ENCODE peak calls at places on chromosomes 16 and 17, in seven cellular contexts. One of them, this sample, is unnamed.

GRCh38 chr16:59324462-59324861 is 590.3 kb upstream of the GOT2 start:
- DNase-seq in omental fat pad: no peak
- DNase-seq in HS-5: peak; percentile 26
- DNase-seq in hepatic stellate cell: no peak
- DNase-seq in HEK293T: no peak
- DNase-seq in HFFc6: no peak
- DNase-seq in AG08396: no peak
- DNase-seq in this sample: no peak

GRCh38 chr17:58344047-58344790 is 7.8 kb downstream of the SUPT4H1 start:
- DNase-seq in hepatic stellate cell: no peak
- DNase-seq in HS-5: no peak
- DNase-seq in AG08396: no peak
- DNase-seq in HFFc6: no peak
- DNase-seq in HEK293T: no peak
- DNase-seq in omental fat pad: no peak
- DNase-seq in this sample: no peak

GRCh38 chr16:30602595-30603277 is 7.5 kb downstream of the ZNF689 start:
- DNase-seq in HFFc6: no peak
- DNase-seq in HS-5: no peak
- DNase-seq in HEK293T: no peak
- DNase-seq in omental fat pad: no peak
- DNase-seq in hepatic stellate cell: no peak
- DNase-seq in AG08396: peak; percentile 44
- DNase-seq in this sample: no peak

GRCh38 chr17:18020971-18021370 is 18.0 kb downstream of the ATPAF2 start:
- DNase-seq in HFFc6: no peak
- DNase-seq in HEK293T: no peak
- DNase-seq in AG08396: no peak
- DNase-seq in HS-5: no peak
- DNase-seq in omental fat pad: no peak
- DNase-seq in hepatic stellate cell: no peak
- DNase-seq in this sample: no peak

GRCh38 chr17:6070895-6071511 is 824 bp downstream of the WSCD1 start:
- DNase-seq in AG08396: peak; percentile 42
- DNase-seq in HS-5: no peak
- DNase-seq in HEK293T: peak; percentile 27
- DNase-seq in hepatic stellate cell: no peak
- DNase-seq in omental fat pad: no peak
- DNase-seq in HFFc6: no peak
- DNase-seq in this sample: no peak

GRCh38 chr17:29210879-29211278 is 30.7 kb upstream of the MYO18A start:
- DNase-seq in HFFc6: no peak
- DNase-seq in HS-5: peak; percentile 15
- DNase-seq in AG08396: no peak
- DNase-seq in hepatic stellate cell: no peak
- DNase-seq in omental fat pad: no peak
- DNase-seq in HEK293T: no peak
- DNase-seq in this sample: no peak

GRCh38 chr16:79217375-79218011 is 383.0 kb downstream of the MAF start:
- DNase-seq in AG08396: no peak
- DNase-seq in HEK293T: no peak
- DNase-seq in HFFc6: no peak
- DNase-seq in omental fat pad: no peak
- DNase-seq in HS-5: no peak
- DNase-seq in hepatic stellate cell: no peak
- DNase-seq in this sample: no peak

GRCh38 chr17:49494937-49495841 is at the start of gene NGFR:
- DNase-seq in HFFc6: no peak
- DNase-seq in AG08396: peak; percentile 79
- DNase-seq in omental fat pad: no peak
- DNase-seq in HS-5: no peak
- DNase-seq in hepatic stellate cell: peak; percentile 62
- DNase-seq in HEK293T: peak; percentile 78
- DNase-seq in this sample: no peak

GRCh38 chr17:72658675-72659074 is 433.8 kb downstream of the SLC39A11 start:
- DNase-seq in omental fat pad: no peak
- DNase-seq in HS-5: no peak
- DNase-seq in HFFc6: no peak
- DNase-seq in AG08396: no peak
- DNase-seq in hepatic stellate cell: no peak
- DNase-seq in HEK293T: no peak
- DNase-seq in this sample: no peak

GRCh38 chr16:68444058-68444657 is 4.2 kb downstream of the SMPD3 start:
- DNase-seq in HS-5: no peak
- DNase-seq in hepatic stellate cell: peak; percentile 41
- DNase-seq in HEK293T: peak; percentile 55
- DNase-seq in AG08396: peak; percentile 39
- DNase-seq in HFFc6: peak; percentile 14
- DNase-seq in omental fat pad: no peak
- DNase-seq in this sample: no peak

GRCh38 chr17:40922239-40922638 is 15.2 kb downstream of the KRT23 start:
- DNase-seq in HS-5: no peak
- DNase-seq in HEK293T: no peak
- DNase-seq in omental fat pad: no peak
- DNase-seq in HFFc6: peak; percentile 81
- DNase-seq in AG08396: peak; percentile 80
- DNase-seq in hepatic stellate cell: peak; percentile 69
- DNase-seq in this sample: no peak

GRCh38 chr17:77451894-77452852 is 311.4 kb downstream of the SEC14L1 start:
- DNase-seq in hepatic stellate cell: peak; percentile 86
- DNase-seq in omental fat pad: no peak
- DNase-seq in HS-5: no peak
- DNase-seq in HEK293T: no peak
- DNase-seq in HFFc6: peak; percentile 78
- DNase-seq in AG08396: peak; percentile 89
- DNase-seq in this sample: no peak

GRCh38 chr17:76659928-76660614 is 16.5 kb upstream of the ST6GALNAC1 start:
- DNase-seq in HFFc6: no peak
- DNase-seq in HS-5: no peak
- DNase-seq in AG08396: peak; percentile 30
- DNase-seq in HEK293T: no peak
- DNase-seq in hepatic stellate cell: no peak
- DNase-seq in omental fat pad: no peak
- DNase-seq in this sample: no peak

GRCh38 chr17:64399071-64399766 is 8.6 kb upstream of the PECAM1 start:
- DNase-seq in HS-5: no peak
- DNase-seq in HFFc6: no peak
- DNase-seq in hepatic stellate cell: no peak
- DNase-seq in omental fat pad: no peak
- DNase-seq in AG08396: no peak
- DNase-seq in HEK293T: no peak
- DNase-seq in this sample: no peak

GRCh38 chr17:77434136-77435114 is 293.7 kb downstream of the SEC14L1 start:
- DNase-seq in AG08396: no peak
- DNase-seq in hepatic stellate cell: no peak
- DNase-seq in HEK293T: no peak
- DNase-seq in omental fat pad: no peak
- DNase-seq in HFFc6: no peak
- DNase-seq in HS-5: no peak
- DNase-seq in this sample: no peak